ENCODE peak calls at places on chromosomes 2 and 18, in eight cellular contexts. X, O, C, W, Y, V, H and M are unnamed samples.

GRCh38 chr2:74735544-74735943 is 81.5 kb downstream of the SEMA4F start:
- DNase-seq in X (no peak), O (no peak), C (no peak), W (no peak), Y (no peak), V (no peak), H (no peak), M (no peak)

GRCh38 chr2:240339411-240340360 is 95.8 kb upstream of the GPC1 start:
- DNase-seq in X (no peak), O (no peak), C (no peak), W (no peak), Y (no peak), V (no peak), H (no peak), M (no peak)

GRCh38 chr2:94861308-94862152 is 9.7 kb upstream of the TEKT4 start:
- DNase-seq in X (no peak), O (no peak), C (peak), W (peak), Y (no peak), V (no peak), H (no peak), M (no peak)

GRCh38 chr2:224930124-224930523 is 112.1 kb downstream of the DOCK10 start:
- DNase-seq in X (peak), O (no peak), C (no peak), W (no peak), Y (no peak), V (no peak), H (no peak), M (no peak)

GRCh38 chr2:65199194-65199593 is 28.4 kb upstream of the ACTR2 start:
- DNase-seq in X (no peak), O (no peak), C (no peak), W (no peak), Y (no peak), V (no peak), H (no peak), M (no peak)

GRCh38 chr2:51258301-51258700 is 226.4 kb upstream of the NRXN1 start:
- DNase-seq in X (no peak), O (no peak), C (no peak), W (no peak), Y (no peak), V (no peak), H (no peak), M (no peak)

GRCh38 chr2:218005486-218005885 is 2.7 kb upstream of the TNS1 start:
- DNase-seq in X (no peak), O (no peak), C (no peak), W (no peak), Y (no peak), V (no peak), H (no peak), M (no peak)

GRCh38 chr2:64837925-64838641 is 151.1 kb upstream of the SLC1A4 start:
- DNase-seq in X (no peak), O (no peak), C (peak), W (no peak), Y (peak), V (no peak), H (no peak), M (no peak)

GRCh38 chr2:56325661-56326345 is 142.0 kb downstream of the CCDC85A start:
- DNase-seq in X (no peak), O (no peak), C (no peak), W (no peak), Y (no peak), V (no peak), H (no peak), M (no peak)

GRCh38 chr18:8496186-8496585 is 113.1 kb upstream of the RAB12 start:
- DNase-seq in X (no peak), O (no peak), C (no peak), W (no peak), Y (no peak), V (no peak), H (peak), M (no peak)

GRCh38 chr2:53829669-53830290 is 30.0 kb downstream of the GPR75 start:
- DNase-seq in X (no peak), O (no peak), C (no peak), W (no peak), Y (peak), V (no peak), H (no peak), M (no peak)

GRCh38 chr2:163123526-163123925 is 285.0 kb upstream of the KCNH7 start:
- DNase-seq in X (no peak), O (no peak), C (no peak), W (no peak), Y (no peak), V (no peak), H (no peak), M (no peak)

GRCh38 chr2:9230881-9231280 is 24.3 kb downstream of the ASAP2 start:
- DNase-seq in X (no peak), O (no peak), C (no peak), W (no peak), Y (no peak), V (no peak), H (no peak), M (no peak)

GRCh38 chr18:72160504-72161445 is 383.4 kb downstream of the CBLN2 start:
- DNase-seq in X (no peak), O (no peak), C (no peak), W (no peak), Y (no peak), V (no peak), H (no peak), M (no peak)

GRCh38 chr2:128317186-128317897 is 1.3 kb downstream of the HS6ST1 start:
- DNase-seq in X (peak), O (no peak), C (peak), W (peak), Y (no peak), V (no peak), H (no peak), M (no peak)

GRCh38 chr2:84792856-84793522 is 87.9 kb downstream of the TRABD2A start:
- DNase-seq in X (no peak), O (no peak), C (no peak), W (no peak), Y (no peak), V (no peak), H (no peak), M (no peak)

GRCh38 chr18:55998071-55998522 is 410.1 kb upstream of the TCF4 start:
- DNase-seq in X (no peak), O (peak), C (no peak), W (peak), Y (peak), V (no peak), H (no peak), M (peak)

GRCh38 chr18:46324556-46324955 is 220.4 kb downstream of the HAUS1 start:
- DNase-seq in X (no peak), O (no peak), C (no peak), W (no peak), Y (no peak), V (peak), H (peak), M (peak)

GRCh38 chr2:47158576-47158975 is 3.5 kb upstream of the STPG4 start:
- DNase-seq in X (no peak), O (no peak), C (no peak), W (no peak), Y (no peak), V (no peak), H (no peak), M (no peak)

GRCh38 chr2:224284134-224284946 is 117.6 kb downstream of the FAM124B start:
- DNase-seq in X (peak), O (no peak), C (no peak), W (no peak), Y (peak), V (no peak), H (peak), M (peak)

GRCh38 chr2:101473581-101473910 is 1.4 kb downstream of the RFX8 start:
- DNase-seq in X (no peak), O (no peak), C (no peak), W (no peak), Y (no peak), V (no peak), H (peak), M (peak)

GRCh38 chr2:238180554-238180953 is 21.8 kb downstream of the ERFE start:
- DNase-seq in X (no peak), O (no peak), C (no peak), W (no peak), Y (no peak), V (no peak), H (no peak), M (no peak)

GRCh38 chr2:145484443-145485086 is 964.6 kb upstream of the ZEB2 start:
- DNase-seq in X (no peak), O (peak), C (no peak), W (no peak), Y (no peak), V (no peak), H (peak), M (peak)

GRCh38 chr18:61085751-61086150 is 247.5 kb upstream of the CDH20 start:
- DNase-seq in X (no peak), O (no peak), C (no peak), W (no peak), Y (no peak), V (no peak), H (no peak), M (no peak)

GRCh38 chr2:86337235-86338099 is at the start of gene REEP1:
- DNase-seq in X (no peak), O (no peak), C (no peak), W (peak), Y (peak), V (no peak), H (no peak), M (no peak)

GRCh38 chr2:139465789-139466188 is 685.6 kb upstream of the NXPH2 start:
- DNase-seq in X (no peak), O (no peak), C (no peak), W (no peak), Y (no peak), V (no peak), H (no peak), M (no peak)

DNA sequence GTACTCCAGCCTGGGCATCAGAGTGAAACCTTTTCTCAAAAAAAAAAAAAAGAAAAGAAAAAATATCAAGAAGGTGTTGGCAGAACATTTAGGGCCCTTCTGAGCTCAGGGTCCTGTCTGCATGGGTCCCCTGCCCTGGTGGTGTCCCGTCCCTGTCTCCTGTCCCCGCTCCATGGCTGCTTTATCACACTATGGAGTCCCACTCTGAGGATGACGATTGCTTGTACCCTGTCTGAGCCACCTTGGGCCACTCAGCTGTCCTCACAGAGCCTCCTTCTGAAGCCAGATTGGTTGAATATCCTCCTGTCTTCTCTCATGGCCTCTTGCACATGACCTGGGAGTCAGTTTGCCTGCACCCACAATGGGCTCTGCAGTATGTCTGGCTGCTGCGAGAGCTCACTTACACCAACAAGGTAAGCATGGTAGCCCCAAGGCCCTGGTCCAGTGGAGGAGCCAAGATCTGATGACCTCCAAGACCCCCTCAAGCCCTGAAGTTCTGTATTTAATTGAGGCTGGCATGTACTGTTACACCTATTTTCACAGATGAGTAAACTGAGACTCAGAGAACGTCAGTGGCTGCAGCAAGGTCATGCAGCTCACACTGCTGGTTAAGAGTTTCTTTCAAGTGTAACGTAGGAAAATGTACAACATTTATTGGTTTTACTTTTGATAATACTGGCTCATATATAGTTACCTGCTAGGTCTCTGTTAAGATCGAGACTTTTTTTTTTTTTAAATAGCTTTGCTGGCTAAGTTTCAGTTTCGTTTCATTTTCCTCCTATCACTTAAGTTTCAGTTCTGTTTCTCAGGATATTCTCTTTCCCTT is 16.9 kb upstream of the ZCCHC2 start:
- DNase-seq in X (peak), O (no peak), C (peak), W (no peak), Y (no peak), V (no peak), H (peak), M (peak)
- H3K4me3 ChIP-seq in X (peak), O (no peak), C (peak), W (peak), Y (peak), V (peak), H (peak), M (peak)

DNA sequence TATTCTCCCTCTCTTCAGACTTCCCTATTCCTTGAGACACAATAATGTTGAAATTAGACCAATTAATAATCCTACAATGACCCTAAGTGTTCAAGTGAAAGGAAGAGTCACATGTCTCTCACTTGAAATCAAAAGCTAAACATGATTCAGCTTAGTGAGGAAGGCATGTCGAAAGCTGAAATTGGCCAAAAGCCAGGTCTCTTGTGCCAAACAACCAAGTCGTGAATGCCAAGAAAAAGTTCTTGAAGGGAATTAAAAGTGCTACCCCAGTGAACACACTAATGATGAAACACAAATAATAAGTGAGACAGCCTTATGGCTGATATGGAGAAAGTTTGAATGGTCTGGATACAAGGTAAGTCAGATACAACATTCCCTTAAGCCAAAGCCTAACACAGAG is 115.4 kb downstream of the PXDN start:
- DNase-seq in X (no peak), O (no peak), C (no peak), W (peak), Y (no peak), V (no peak), H (peak), M (peak)
- H3K4me3 ChIP-seq in X (no peak), O (no peak), C (no peak), W (no peak), Y (no peak), V (no peak), H (no peak), M (no peak)

GRCh38 chr2:187581125-187581896 is 27.1 kb upstream of the TFPI start:
- DNase-seq in X (no peak), O (no peak), C (no peak), W (peak), Y (peak), V (no peak), H (peak), M (peak)
- H3K4me3 ChIP-seq in X (no peak), O (no peak), C (no peak), W (no peak), Y (peak), V (no peak), H (peak), M (peak)

GRCh38 chr2:82852787-82853186 is 1606.3 kb downstream of the SUCLG1 start:
- DNase-seq in X (no peak), O (no peak), C (no peak), W (no peak), Y (no peak), V (no peak), H (no peak), M (no peak)
- H3K4me3 ChIP-seq in X (no peak), O (no peak), C (no peak), W (no peak), Y (no peak), V (no peak), H (no peak), M (no peak)

DNA sequence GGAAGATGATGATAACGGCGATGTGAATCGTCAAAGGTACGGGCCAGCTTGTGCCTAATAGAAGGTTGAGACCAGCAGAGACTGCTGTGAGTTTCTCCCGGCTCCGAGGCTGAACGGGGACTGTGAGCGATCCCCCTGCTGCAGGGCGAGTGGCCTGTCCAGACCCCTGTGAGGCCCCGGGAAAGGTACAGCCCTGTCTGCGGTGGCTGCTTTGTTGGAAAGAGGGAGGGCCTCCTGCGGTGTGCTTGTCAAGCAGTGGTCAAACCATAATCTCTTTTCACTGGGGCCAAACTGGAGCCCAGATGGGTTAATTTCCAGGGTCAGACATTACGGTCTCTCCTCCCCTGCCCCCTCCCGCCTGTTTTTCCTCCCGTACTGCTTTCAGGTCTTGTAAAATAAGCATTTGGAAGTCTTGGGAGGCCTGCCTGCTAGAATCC is 3.0 kb downstream of the FZD7 start:
- DNase-seq in X (no peak), O (no peak), C (no peak), W (no peak), Y (no peak), V (no peak), H (no peak), M (peak)
- H3K4me3 ChIP-seq in X (no peak), O (peak), C (no peak), W (no peak), Y (peak), V (peak), H (no peak), M (peak)